ENCODE peak calls at places on chromosomes 4 and X, in five cellular contexts. W is EL, E is mucosa of descending colon, O is amniotic stem cell, L is stomach. C is an unnamed sample.

GRCh38 chrX:56402207-56402606 is 161.2 kb upstream of the UBQLN2 start:
- DNase-seq in E (no peak), L (no peak), W (no peak), O (no peak), C (no peak)

GRCh38 chr4:87697272-87697671 is 47.2 kb downstream of the DMP1 start:
- DNase-seq in L (no peak), O (no peak), E (no peak), W (no peak), C (no peak)

GRCh38 chr4:85370400-85371032 is 104.4 kb upstream of the ARHGAP24 start:
- DNase-seq in L (peak), O (no peak), E (peak), W (peak), C (no peak)

GRCh38 chrX:34382416-34382815 is 250.3 kb upstream of the FAM47A start:
- DNase-seq in W (peak), E (no peak), L (no peak), O (no peak), C (no peak)

GRCh38 chr4:83219344-83219990 is 65.1 kb downstream of the COQ2 start:
- DNase-seq in W (peak), O (no peak), L (peak), E (no peak), C (no peak)

GRCh38 chr4:54837576-54838140 is 179.9 kb downstream of the KIT start:
- DNase-seq in E (no peak), O (no peak), L (no peak), W (peak), C (no peak)

GRCh38 chr4:177446571-177446970 is 4.3 kb upstream of the AGA start:
- DNase-seq in O (no peak), L (no peak), W (no peak), E (no peak), C (no peak)

GRCh38 chr4:187929024-187929423 is 66.5 kb upstream of the ZFP42 start:
- DNase-seq in O (no peak), W (no peak), E (no peak), L (no peak), C (no peak)

GRCh38 chr4:66855956-66856355 is 689.3 kb downstream of the CENPC start:
- DNase-seq in O (no peak), L (no peak), W (peak), E (no peak), C (no peak)

GRCh38 chr4:186622788-186623464 is 67.6 kb upstream of the MTNR1A start:
- DNase-seq in E (no peak), W (peak), O (peak), L (no peak), C (no peak)

GRCh38 chrX:148633509-148633908 is 133.1 kb downstream of the AFF2 start:
- DNase-seq in W (no peak), L (no peak), O (no peak), E (no peak), C (no peak)

GRCh38 chr4:121822796-121823504 is 733 bp downstream of the CCNA2 start:
- DNase-seq in O (no peak), W (peak), L (peak), E (no peak), C (no peak)

GRCh38 chrX:2848806-2849420 is 20.2 kb downstream of the GYG2 start:
- DNase-seq in E (no peak), L (no peak), O (peak), W (peak), C (no peak)

GRCh38 chr4:20418865-20419451 is 167.3 kb downstream of the SLIT2 start:
- DNase-seq in E (no peak), L (no peak), W (peak), O (peak), C (no peak)

GRCh38 chrX:123339201-123339905 is 155.3 kb downstream of the GRIA3 start:
- DNase-seq in L (no peak), E (no peak), W (peak), O (no peak), C (no peak)